ENCODE peak calls at places on chromosome 7, in ten cellular contexts. One of them, this sample, is unnamed.

GRCh38 chr7:261341-262250 is 28.4 kb upstream of the FOXL3 start:
- DNase-seq in BJ: no peak
- DNase-seq in neural progenitor cell: no peak
- DNase-seq in GM23338: no peak
- DNase-seq in GM13977: no peak
- DNase-seq in MM.1S: no peak
- DNase-seq in progenitor cell of endocrine pancreas: no peak
- DNase-seq in tibial artery: no peak
- DNase-seq in fibroblast of mammary gland: no peak
- DNase-seq in psoas muscle: peak
- DNase-seq in this sample: no peak

GRCh38 chr7:157612664-157613561 is 276.1 kb downstream of the DNAJB6 start:
- DNase-seq in BJ: no peak
- DNase-seq in neural progenitor cell: peak
- DNase-seq in GM23338: peak
- DNase-seq in GM13977: peak
- DNase-seq in MM.1S: no peak
- DNase-seq in progenitor cell of endocrine pancreas: no peak
- DNase-seq in tibial artery: peak
- DNase-seq in fibroblast of mammary gland: peak
- DNase-seq in psoas muscle: peak
- DNase-seq in this sample: no peak

GRCh38 chr7:147547252-147547897 is 1043.2 kb upstream of the C7orf33 start:
- DNase-seq in BJ: no peak
- DNase-seq in neural progenitor cell: peak
- DNase-seq in GM23338: peak
- DNase-seq in GM13977: peak
- DNase-seq in MM.1S: peak
- DNase-seq in progenitor cell of endocrine pancreas: no peak
- DNase-seq in tibial artery: no peak
- DNase-seq in fibroblast of mammary gland: peak
- DNase-seq in psoas muscle: no peak
- DNase-seq in this sample: no peak

GRCh38 chr7:11228515-11228914 is 254.8 kb downstream of the PHF14 start:
- DNase-seq in BJ: no peak
- DNase-seq in neural progenitor cell: no peak
- DNase-seq in GM23338: no peak
- DNase-seq in GM13977: no peak
- DNase-seq in MM.1S: no peak
- DNase-seq in progenitor cell of endocrine pancreas: no peak
- DNase-seq in tibial artery: peak
- DNase-seq in fibroblast of mammary gland: peak
- DNase-seq in psoas muscle: peak
- DNase-seq in this sample: no peak

GRCh38 chr7:1170741-1171501 is 10.9 kb upstream of the ZFAND2A start:
- DNase-seq in BJ: no peak
- DNase-seq in neural progenitor cell: no peak
- DNase-seq in GM23338: peak
- DNase-seq in GM13977: no peak
- DNase-seq in MM.1S: no peak
- DNase-seq in progenitor cell of endocrine pancreas: no peak
- DNase-seq in tibial artery: no peak
- DNase-seq in fibroblast of mammary gland: no peak
- DNase-seq in psoas muscle: no peak
- DNase-seq in this sample: no peak

GRCh38 chr7:39659356-39660013 is 36.1 kb downstream of the RALA start:
- DNase-seq in BJ: no peak
- DNase-seq in neural progenitor cell: no peak
- DNase-seq in GM23338: no peak
- DNase-seq in GM13977: no peak
- DNase-seq in MM.1S: no peak
- DNase-seq in progenitor cell of endocrine pancreas: no peak
- DNase-seq in tibial artery: no peak
- DNase-seq in fibroblast of mammary gland: peak
- DNase-seq in psoas muscle: no peak
- DNase-seq in this sample: no peak

GRCh38 chr7:91473619-91474018 is 209.4 kb downstream of the FZD1 start:
- DNase-seq in BJ: no peak
- DNase-seq in neural progenitor cell: no peak
- DNase-seq in GM23338: no peak
- DNase-seq in GM13977: no peak
- DNase-seq in MM.1S: no peak
- DNase-seq in progenitor cell of endocrine pancreas: no peak
- DNase-seq in tibial artery: no peak
- DNase-seq in fibroblast of mammary gland: no peak
- DNase-seq in psoas muscle: no peak
- DNase-seq in this sample: no peak

GRCh38 chr7:134421998-134422397 is 36.9 kb downstream of the AKR1B1 start:
- DNase-seq in BJ: no peak
- DNase-seq in neural progenitor cell: no peak
- DNase-seq in GM23338: no peak
- DNase-seq in GM13977: no peak
- DNase-seq in MM.1S: no peak
- DNase-seq in progenitor cell of endocrine pancreas: no peak
- DNase-seq in tibial artery: no peak
- DNase-seq in fibroblast of mammary gland: no peak
- DNase-seq in psoas muscle: no peak
- DNase-seq in this sample: no peak

GRCh38 chr7:127066974-127067373 is 185.8 kb downstream of the GRM8 start:
- DNase-seq in BJ: no peak
- DNase-seq in neural progenitor cell: peak
- DNase-seq in GM23338: peak
- DNase-seq in GM13977: no peak
- DNase-seq in MM.1S: peak
- DNase-seq in progenitor cell of endocrine pancreas: no peak
- DNase-seq in tibial artery: no peak
- DNase-seq in fibroblast of mammary gland: no peak
- DNase-seq in psoas muscle: no peak
- DNase-seq in this sample: no peak

GRCh38 chr7:151366872-151367207 is 25.2 kb downstream of the NUB1 start:
- DNase-seq in BJ: peak
- DNase-seq in neural progenitor cell: no peak
- DNase-seq in GM23338: no peak
- DNase-seq in GM13977: no peak
- DNase-seq in MM.1S: no peak
- DNase-seq in progenitor cell of endocrine pancreas: no peak
- DNase-seq in tibial artery: no peak
- DNase-seq in fibroblast of mammary gland: peak
- DNase-seq in psoas muscle: no peak
- DNase-seq in this sample: peak

GRCh38 chr7:4386190-4386589 is 295.9 kb upstream of the FOXK1 start:
- DNase-seq in BJ: no peak
- DNase-seq in neural progenitor cell: no peak
- DNase-seq in GM23338: no peak
- DNase-seq in GM13977: no peak
- DNase-seq in MM.1S: no peak
- DNase-seq in progenitor cell of endocrine pancreas: no peak
- DNase-seq in tibial artery: no peak
- DNase-seq in fibroblast of mammary gland: no peak
- DNase-seq in psoas muscle: no peak
- DNase-seq in this sample: no peak

GRCh38 chr7:21548491-21548890 is 5.7 kb downstream of the DNAH11 start:
- DNase-seq in BJ: no peak
- DNase-seq in neural progenitor cell: no peak
- DNase-seq in GM23338: no peak
- DNase-seq in GM13977: no peak
- DNase-seq in MM.1S: no peak
- DNase-seq in progenitor cell of endocrine pancreas: no peak
- DNase-seq in tibial artery: no peak
- DNase-seq in fibroblast of mammary gland: no peak
- DNase-seq in psoas muscle: no peak
- DNase-seq in this sample: no peak

GRCh38 chr7:42102301-42102700 is 134.7 kb downstream of the GLI3 start:
- DNase-seq in BJ: no peak
- DNase-seq in neural progenitor cell: no peak
- DNase-seq in GM23338: no peak
- DNase-seq in GM13977: no peak
- DNase-seq in MM.1S: no peak
- DNase-seq in progenitor cell of endocrine pancreas: no peak
- DNase-seq in tibial artery: no peak
- DNase-seq in fibroblast of mammary gland: no peak
- DNase-seq in psoas muscle: no peak
- DNase-seq in this sample: no peak

GRCh38 chr7:43112941-43113621 is 634 bp downstream of the HECW1 start:
- DNase-seq in BJ: no peak
- DNase-seq in neural progenitor cell: peak
- DNase-seq in GM23338: peak
- DNase-seq in GM13977: peak
- DNase-seq in MM.1S: no peak
- DNase-seq in progenitor cell of endocrine pancreas: peak
- DNase-seq in tibial artery: no peak
- DNase-seq in fibroblast of mammary gland: peak
- DNase-seq in psoas muscle: peak
- DNase-seq in this sample: peak

DNA sequence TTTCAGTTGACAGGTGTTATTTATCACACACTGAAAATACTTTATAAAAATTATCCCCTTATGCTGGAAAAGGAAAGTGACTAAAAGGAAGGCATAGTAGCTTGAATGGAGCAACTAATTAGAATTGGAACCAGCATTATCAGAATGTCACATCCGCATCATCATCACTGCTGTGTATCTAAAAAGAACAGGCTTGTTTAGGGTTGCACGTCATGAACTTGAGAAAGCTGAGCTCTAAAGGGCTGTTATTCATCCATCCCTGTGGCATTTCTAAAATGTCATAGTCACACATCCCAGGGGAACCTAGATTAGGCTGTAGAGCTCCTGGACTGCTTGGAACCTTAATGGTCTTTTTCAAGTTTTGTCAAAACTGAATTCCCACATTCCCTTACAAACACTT is 54.4 kb downstream of the KLHDC10 start:
- DNase-seq in BJ: no peak
- DNase-seq in neural progenitor cell: no peak
- DNase-seq in GM23338: no peak
- DNase-seq in GM13977: no peak
- DNase-seq in MM.1S: no peak
- DNase-seq in progenitor cell of endocrine pancreas: no peak
- DNase-seq in tibial artery: no peak
- DNase-seq in fibroblast of mammary gland: no peak
- DNase-seq in psoas muscle: no peak
- DNase-seq in this sample: no peak
- TF ChIP-seq CTCF in BJ: no peak
- TF ChIP-seq CTCF in neural progenitor cell: no peak
- TF ChIP-seq CTCF in GM23338: no peak
- TF ChIP-seq CTCF in GM13977: no peak
- TF ChIP-seq CTCF in MM.1S: no peak
- TF ChIP-seq CTCF in progenitor cell of endocrine pancreas: no peak
- TF ChIP-seq CTCF in tibial artery: no peak
- TF ChIP-seq CTCF in fibroblast of mammary gland: no peak
- TF ChIP-seq CTCF in psoas muscle: no peak
- TF ChIP-seq CTCF in this sample: no peak

DNA sequence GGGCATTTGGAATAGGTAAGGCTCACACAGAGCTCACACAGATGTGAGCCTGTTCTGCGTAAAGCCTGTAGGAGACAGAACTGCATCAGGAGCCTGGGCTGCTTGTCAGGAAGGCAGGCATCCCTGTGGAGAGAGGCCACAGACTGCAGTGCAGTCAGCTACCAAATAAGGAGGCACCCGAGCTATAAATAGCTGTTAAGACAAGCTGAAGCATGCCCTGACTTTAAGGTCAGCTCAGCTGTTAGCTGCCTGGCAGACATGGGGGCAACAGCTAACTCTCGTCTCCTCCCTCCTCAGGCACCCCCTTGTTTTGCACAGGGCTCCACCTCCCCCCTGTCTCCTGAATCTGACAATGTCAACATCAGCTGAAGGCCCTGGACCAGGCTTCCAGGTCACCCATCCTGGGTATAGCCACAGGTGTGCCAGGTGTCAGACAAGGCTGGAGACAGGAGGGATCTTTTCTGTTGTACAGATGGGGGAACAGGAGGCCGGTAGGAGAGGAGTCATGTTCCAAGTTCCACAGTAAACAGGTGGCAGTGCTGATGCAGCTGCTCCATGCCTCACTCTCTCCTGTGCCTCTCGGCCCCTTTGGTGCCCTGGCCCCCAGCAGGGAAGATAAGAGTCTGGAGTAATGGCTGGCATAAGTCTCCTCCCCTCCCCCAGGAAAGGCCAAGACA is 27.6 kb upstream of the MKRN1 start:
- DNase-seq in BJ: peak
- DNase-seq in neural progenitor cell: peak
- DNase-seq in GM23338: peak
- DNase-seq in GM13977: no peak
- DNase-seq in MM.1S: peak
- DNase-seq in progenitor cell of endocrine pancreas: no peak
- DNase-seq in tibial artery: no peak
- DNase-seq in fibroblast of mammary gland: peak
- DNase-seq in psoas muscle: peak
- DNase-seq in this sample: peak
- TF ChIP-seq CTCF in BJ: peak
- TF ChIP-seq CTCF in neural progenitor cell: no peak
- TF ChIP-seq CTCF in GM23338: peak
- TF ChIP-seq CTCF in GM13977: no peak
- TF ChIP-seq CTCF in MM.1S: no peak
- TF ChIP-seq CTCF in progenitor cell of endocrine pancreas: no peak
- TF ChIP-seq CTCF in tibial artery: no peak
- TF ChIP-seq CTCF in fibroblast of mammary gland: no peak
- TF ChIP-seq CTCF in psoas muscle: peak
- TF ChIP-seq CTCF in this sample: no peak

GRCh38 chr7:84507529-84507928 is 312.9 kb upstream of the SEMA3A start:
- DNase-seq in BJ: no peak
- DNase-seq in neural progenitor cell: no peak
- DNase-seq in GM23338: no peak
- DNase-seq in GM13977: no peak
- DNase-seq in MM.1S: no peak
- DNase-seq in progenitor cell of endocrine pancreas: no peak
- DNase-seq in tibial artery: no peak
- DNase-seq in fibroblast of mammary gland: no peak
- DNase-seq in psoas muscle: no peak
- DNase-seq in this sample: no peak

GRCh38 chr7:84497873-84498272 is 303.3 kb upstream of the SEMA3A start:
- DNase-seq in BJ: no peak
- DNase-seq in neural progenitor cell: no peak
- DNase-seq in GM23338: no peak
- DNase-seq in GM13977: no peak
- DNase-seq in MM.1S: no peak
- DNase-seq in progenitor cell of endocrine pancreas: no peak
- DNase-seq in tibial artery: no peak
- DNase-seq in fibroblast of mammary gland: no peak
- DNase-seq in psoas muscle: no peak
- DNase-seq in this sample: peak

GRCh38 chr7:84506151-84506550 is 311.6 kb upstream of the SEMA3A start:
- DNase-seq in BJ: no peak
- DNase-seq in neural progenitor cell: no peak
- DNase-seq in GM23338: no peak
- DNase-seq in GM13977: no peak
- DNase-seq in MM.1S: no peak
- DNase-seq in progenitor cell of endocrine pancreas: no peak
- DNase-seq in tibial artery: no peak
- DNase-seq in fibroblast of mammary gland: peak
- DNase-seq in psoas muscle: no peak
- DNase-seq in this sample: peak

GRCh38 chr7:84502222-84502621 is 307.6 kb upstream of the SEMA3A start:
- DNase-seq in BJ: no peak
- DNase-seq in neural progenitor cell: no peak
- DNase-seq in GM23338: no peak
- DNase-seq in GM13977: no peak
- DNase-seq in MM.1S: no peak
- DNase-seq in progenitor cell of endocrine pancreas: no peak
- DNase-seq in tibial artery: no peak
- DNase-seq in fibroblast of mammary gland: no peak
- DNase-seq in psoas muscle: no peak
- DNase-seq in this sample: no peak
- TF ChIP-seq CTCF in BJ: no peak
- TF ChIP-seq CTCF in neural progenitor cell: no peak
- TF ChIP-seq CTCF in GM23338: no peak
- TF ChIP-seq CTCF in GM13977: no peak
- TF ChIP-seq CTCF in MM.1S: no peak
- TF ChIP-seq CTCF in progenitor cell of endocrine pancreas: no peak
- TF ChIP-seq CTCF in tibial artery: no peak
- TF ChIP-seq CTCF in fibroblast of mammary gland: no peak
- TF ChIP-seq CTCF in psoas muscle: no peak
- TF ChIP-seq CTCF in this sample: no peak

GRCh38 chr7:16422917-16423316 is 1.6 kb upstream of the CRPPA start:
- DNase-seq in BJ: no peak
- DNase-seq in neural progenitor cell: peak
- DNase-seq in GM23338: peak
- DNase-seq in GM13977: no peak
- DNase-seq in MM.1S: no peak
- DNase-seq in progenitor cell of endocrine pancreas: no peak
- DNase-seq in tibial artery: no peak
- DNase-seq in fibroblast of mammary gland: no peak
- DNase-seq in psoas muscle: no peak
- DNase-seq in this sample: no peak
- TF ChIP-seq CTCF in BJ: no peak
- TF ChIP-seq CTCF in neural progenitor cell: peak
- TF ChIP-seq CTCF in GM23338: peak
- TF ChIP-seq CTCF in GM13977: no peak
- TF ChIP-seq CTCF in MM.1S: no peak
- TF ChIP-seq CTCF in progenitor cell of endocrine pancreas: no peak
- TF ChIP-seq CTCF in tibial artery: no peak
- TF ChIP-seq CTCF in fibroblast of mammary gland: no peak
- TF ChIP-seq CTCF in psoas muscle: no peak
- TF ChIP-seq CTCF in this sample: no peak